ENCODE peak calls at places on chromosomes 16 and 17, in seven cellular contexts. One of them, this sample, is unnamed. For H3K4me1 and H3K27me3, the result is how much of the 10 kb centered on the place peaks cover.

GRCh38 chr16:15807603-15808009 is 49.2 kb downstream of the MYH11 start:
- DNase-seq in naive thymus-derived CD4-positive, alpha-beta T cell: no peak
- DNase-seq in IMR-90: peak
- DNase-seq in left lung: no peak
- DNase-seq in adrenal gland: no peak
- DNase-seq in astrocyte: peak
- DNase-seq in heart right ventricle: peak
- DNase-seq in this sample: no peak

GRCh38 chr16:14324581-14324980 is 253.5 kb downstream of the MRTFB start:
- DNase-seq in naive thymus-derived CD4-positive, alpha-beta T cell: no peak
- DNase-seq in adrenal gland: no peak
- DNase-seq in astrocyte: peak
- DNase-seq in IMR-90: peak
- DNase-seq in heart right ventricle: no peak
- DNase-seq in left lung: no peak
- DNase-seq in this sample: no peak

GRCh38 chr16:79169239-79169638 is 431.3 kb downstream of the MAF start:
- DNase-seq in adrenal gland: no peak
- DNase-seq in heart right ventricle: no peak
- DNase-seq in IMR-90: no peak
- DNase-seq in left lung: no peak
- DNase-seq in astrocyte: no peak
- DNase-seq in naive thymus-derived CD4-positive, alpha-beta T cell: peak
- DNase-seq in this sample: no peak

GRCh38 chr17:41655611-41656111 is 31.3 kb upstream of the KRT17 start:
- DNase-seq in naive thymus-derived CD4-positive, alpha-beta T cell: no peak
- DNase-seq in IMR-90: no peak
- DNase-seq in heart right ventricle: no peak
- DNase-seq in adrenal gland: no peak
- DNase-seq in left lung: peak
- DNase-seq in astrocyte: no peak
- DNase-seq in this sample: no peak

GRCh38 chr17:57357830-57358426 is 101.6 kb downstream of the MSI2 start:
- DNase-seq in astrocyte: no peak
- DNase-seq in naive thymus-derived CD4-positive, alpha-beta T cell: no peak
- DNase-seq in left lung: no peak
- DNase-seq in IMR-90: no peak
- DNase-seq in adrenal gland: no peak
- DNase-seq in heart right ventricle: no peak
- DNase-seq in this sample: no peak

GRCh38 chr17:34384822-34385605 is 22.0 kb upstream of the CCL1 start:
- DNase-seq in left lung: no peak
- DNase-seq in astrocyte: no peak
- DNase-seq in heart right ventricle: no peak
- DNase-seq in adrenal gland: no peak
- DNase-seq in naive thymus-derived CD4-positive, alpha-beta T cell: no peak
- DNase-seq in IMR-90: no peak
- DNase-seq in this sample: no peak

GRCh38 chr17:58153046-58153445 is 4.9 kb downstream of the OR4D1 start:
- DNase-seq in left lung: no peak
- DNase-seq in naive thymus-derived CD4-positive, alpha-beta T cell: peak
- DNase-seq in heart right ventricle: no peak
- DNase-seq in astrocyte: no peak
- DNase-seq in adrenal gland: peak
- DNase-seq in IMR-90: no peak
- DNase-seq in this sample: peak

GRCh38 chr16:47392114-47392513 is 68.7 kb downstream of the ITFG1 start:
- DNase-seq in IMR-90: no peak
- DNase-seq in heart right ventricle: no peak
- DNase-seq in astrocyte: peak
- DNase-seq in adrenal gland: no peak
- DNase-seq in left lung: no peak
- DNase-seq in naive thymus-derived CD4-positive, alpha-beta T cell: peak
- DNase-seq in this sample: no peak

GRCh38 chr17:35748323-35748960 is 4.6 kb downstream of the GAS2L2 start:
- DNase-seq in IMR-90: no peak
- DNase-seq in adrenal gland: peak
- DNase-seq in heart right ventricle: no peak
- DNase-seq in naive thymus-derived CD4-positive, alpha-beta T cell: no peak
- DNase-seq in astrocyte: no peak
- DNase-seq in left lung: no peak
- DNase-seq in this sample: no peak

GRCh38 chr17:18070861-18071340 is 16.8 kb upstream of the DRG2 start:
- DNase-seq in heart right ventricle: no peak
- DNase-seq in IMR-90: peak
- DNase-seq in naive thymus-derived CD4-positive, alpha-beta T cell: no peak
- DNase-seq in left lung: no peak
- DNase-seq in adrenal gland: no peak
- DNase-seq in astrocyte: peak
- DNase-seq in this sample: no peak

GRCh38 chr16:84879569-84880487 is 60.0 kb downstream of the CRISPLD2 start:
- DNase-seq in left lung: no peak
- DNase-seq in IMR-90: no peak
- DNase-seq in heart right ventricle: no peak
- DNase-seq in astrocyte: no peak
- DNase-seq in naive thymus-derived CD4-positive, alpha-beta T cell: no peak
- DNase-seq in adrenal gland: no peak
- DNase-seq in this sample: no peak

GRCh38 chr17:1491406-1492248 is 859 bp downstream of the MYO1C start:
- DNase-seq in IMR-90: no peak
- DNase-seq in naive thymus-derived CD4-positive, alpha-beta T cell: no peak
- DNase-seq in left lung: peak
- DNase-seq in astrocyte: no peak
- DNase-seq in heart right ventricle: peak
- DNase-seq in adrenal gland: peak
- DNase-seq in this sample: peak

GRCh38 chr16:55968221-55968620 is 93.0 kb upstream of the CES5A start:
- DNase-seq in heart right ventricle: no peak
- DNase-seq in left lung: no peak
- DNase-seq in adrenal gland: no peak
- DNase-seq in naive thymus-derived CD4-positive, alpha-beta T cell: no peak
- DNase-seq in IMR-90: no peak
- DNase-seq in astrocyte: no peak
- DNase-seq in this sample: no peak

GRCh38 chr16:23953476-23953875 is 117.7 kb downstream of the PRKCB start:
- DNase-seq in naive thymus-derived CD4-positive, alpha-beta T cell: no peak
- DNase-seq in heart right ventricle: no peak
- DNase-seq in left lung: no peak
- DNase-seq in astrocyte: no peak
- DNase-seq in adrenal gland: no peak
- DNase-seq in IMR-90: no peak
- DNase-seq in this sample: no peak

GRCh38 chr16:78479723-78480122 is 380.3 kb downstream of the WWOX start:
- DNase-seq in heart right ventricle: no peak
- DNase-seq in astrocyte: no peak
- DNase-seq in naive thymus-derived CD4-positive, alpha-beta T cell: no peak
- DNase-seq in left lung: no peak
- DNase-seq in IMR-90: no peak
- DNase-seq in adrenal gland: no peak
- DNase-seq in this sample: no peak

GRCh38 chr16:48960830-48961229 is 320.8 kb downstream of the CBLN1 start:
- DNase-seq in adrenal gland: no peak
- DNase-seq in astrocyte: no peak
- DNase-seq in left lung: no peak
- DNase-seq in naive thymus-derived CD4-positive, alpha-beta T cell: no peak
- DNase-seq in heart right ventricle: no peak
- DNase-seq in IMR-90: no peak
- DNase-seq in this sample: no peak

GRCh38 chr16:87608400-87608985 is 6.2 kb downstream of the JPH3 start:
- DNase-seq in astrocyte: peak
- DNase-seq in adrenal gland: peak
- DNase-seq in naive thymus-derived CD4-positive, alpha-beta T cell: peak
- DNase-seq in heart right ventricle: peak
- DNase-seq in left lung: no peak
- DNase-seq in IMR-90: peak
- DNase-seq in this sample: peak

GRCh38 chr16:79528281-79528680 is 72.3 kb downstream of the MAF start:
- DNase-seq in heart right ventricle: no peak
- DNase-seq in left lung: no peak
- DNase-seq in adrenal gland: no peak
- DNase-seq in IMR-90: no peak
- DNase-seq in naive thymus-derived CD4-positive, alpha-beta T cell: no peak
- DNase-seq in astrocyte: no peak
- DNase-seq in this sample: no peak

GRCh38 chr17:16361874-16362273 is 8.6 kb upstream of the CENPV start:
- DNase-seq in left lung: no peak
- DNase-seq in naive thymus-derived CD4-positive, alpha-beta T cell: no peak
- DNase-seq in adrenal gland: no peak
- DNase-seq in heart right ventricle: no peak
- DNase-seq in astrocyte: no peak
- DNase-seq in IMR-90: no peak
- DNase-seq in this sample: no peak

GRCh38 chr17:35368086-35368824 is 5.2 kb downstream of the SLFN11 start:
- DNase-seq in naive thymus-derived CD4-positive, alpha-beta T cell: peak
- DNase-seq in IMR-90: peak
- DNase-seq in heart right ventricle: peak
- DNase-seq in left lung: no peak
- DNase-seq in adrenal gland: no peak
- DNase-seq in astrocyte: no peak
- DNase-seq in this sample: peak

GRCh38 chr16:88965411-88965810 is 11.6 kb downstream of the CBFA2T3 start:
- DNase-seq in astrocyte: no peak
- DNase-seq in left lung: peak
- DNase-seq in naive thymus-derived CD4-positive, alpha-beta T cell: no peak
- DNase-seq in IMR-90: no peak
- DNase-seq in heart right ventricle: no peak
- DNase-seq in adrenal gland: no peak
- DNase-seq in this sample: no peak

GRCh38 chr16:3514621-3515020 is 13.8 kb downstream of the CLUAP1 start:
- DNase-seq in adrenal gland: no peak
- DNase-seq in astrocyte: peak
- DNase-seq in left lung: no peak
- DNase-seq in naive thymus-derived CD4-positive, alpha-beta T cell: no peak
- DNase-seq in heart right ventricle: no peak
- DNase-seq in IMR-90: peak
- DNase-seq in this sample: no peak

GRCh38 chr16:30122621-30123160 is 329 bp downstream of the MAPK3 start:
- DNase-seq in naive thymus-derived CD4-positive, alpha-beta T cell: no peak
- DNase-seq in adrenal gland: peak
- DNase-seq in left lung: no peak
- DNase-seq in IMR-90: no peak
- DNase-seq in heart right ventricle: no peak
- DNase-seq in astrocyte: no peak
- DNase-seq in this sample: peak

GRCh38 chr17:5781236-5781927 is 197.1 kb upstream of the NLRP1 start:
- DNase-seq in IMR-90: no peak
- DNase-seq in left lung: no peak
- DNase-seq in adrenal gland: no peak
- DNase-seq in heart right ventricle: no peak
- DNase-seq in astrocyte: no peak
- DNase-seq in naive thymus-derived CD4-positive, alpha-beta T cell: no peak
- DNase-seq in this sample: no peak
- H3K4me3 ChIP-seq in IMR-90: no peak
- H3K4me3 ChIP-seq in left lung: no peak
- H3K4me3 ChIP-seq in adrenal gland: no peak
- H3K4me3 ChIP-seq in heart right ventricle: no peak
- H3K4me3 ChIP-seq in astrocyte: no peak
- H3K4me3 ChIP-seq in naive thymus-derived CD4-positive, alpha-beta T cell: no peak
- H3K4me3 ChIP-seq in this sample: no peak

DNA sequence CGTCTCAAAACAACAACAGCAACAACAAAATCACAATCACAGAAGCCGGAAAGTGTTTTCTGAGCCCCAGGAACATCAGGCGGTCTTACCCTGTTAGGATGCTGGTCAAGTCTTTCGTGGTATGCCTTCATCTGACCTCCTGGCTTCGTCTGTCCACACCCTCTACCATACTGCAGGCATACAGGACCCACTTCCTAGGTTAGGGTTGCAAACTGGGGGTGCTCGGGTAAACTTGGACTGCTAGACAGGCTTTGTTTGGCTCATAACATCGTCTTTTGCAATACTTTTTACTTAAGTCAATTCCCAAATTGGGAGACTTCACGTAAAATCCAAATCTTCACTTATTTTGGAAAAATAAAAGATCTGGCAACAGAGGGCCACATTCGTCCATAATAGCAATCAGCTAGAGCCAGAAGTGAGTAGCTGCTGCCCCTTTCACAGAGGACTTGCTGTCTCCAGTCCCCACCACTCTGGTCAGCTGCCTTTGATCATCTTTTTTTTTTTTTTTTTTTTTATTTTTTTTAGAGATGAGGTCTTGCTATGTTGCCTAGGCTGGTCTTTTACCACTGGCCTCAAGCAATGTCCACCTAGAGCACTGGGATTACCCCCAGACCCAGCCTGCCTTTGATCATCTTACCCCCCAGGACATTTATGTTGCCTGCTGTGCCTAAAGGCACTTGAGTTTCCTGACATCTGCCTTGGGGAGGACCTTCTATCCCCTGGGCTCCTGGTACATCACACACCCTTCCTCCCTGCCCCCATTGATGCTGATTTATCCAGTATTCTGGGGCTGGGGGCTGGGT is 30.1 kb downstream of the CHD9 start:
- DNase-seq in adrenal gland: no peak
- DNase-seq in IMR-90: no peak
- DNase-seq in naive thymus-derived CD4-positive, alpha-beta T cell: no peak
- DNase-seq in left lung: no peak
- DNase-seq in astrocyte: no peak
- DNase-seq in heart right ventricle: no peak
- DNase-seq in this sample: no peak
- H3K4me1 ChIP-seq in adrenal gland: half or more
- H3K4me1 ChIP-seq in IMR-90: under half
- H3K4me1 ChIP-seq in naive thymus-derived CD4-positive, alpha-beta T cell: under half
- H3K4me1 ChIP-seq in left lung: under half
- H3K4me1 ChIP-seq in astrocyte: under half
- H3K4me1 ChIP-seq in heart right ventricle: under half
- H3K4me1 ChIP-seq in this sample: under half

GRCh38 chr17:13120864-13121263 is 103.0 kb upstream of the ELAC2 start:
- DNase-seq in left lung: no peak
- DNase-seq in heart right ventricle: no peak
- DNase-seq in IMR-90: no peak
- DNase-seq in naive thymus-derived CD4-positive, alpha-beta T cell: no peak
- DNase-seq in adrenal gland: no peak
- DNase-seq in astrocyte: no peak
- DNase-seq in this sample: no peak
- H3K27me3 ChIP-seq in left lung: under half
- H3K27me3 ChIP-seq in heart right ventricle: under half
- H3K27me3 ChIP-seq in IMR-90: under half
- H3K27me3 ChIP-seq in naive thymus-derived CD4-positive, alpha-beta T cell: under half
- H3K27me3 ChIP-seq in adrenal gland: under half
- H3K27me3 ChIP-seq in astrocyte: under half
- H3K27me3 ChIP-seq in this sample: under half

GRCh38 chr17:43905985-43906852 is 1.1 kb downstream of the MPP2 start:
- DNase-seq in left lung: no peak
- DNase-seq in IMR-90: peak
- DNase-seq in heart right ventricle: peak
- DNase-seq in adrenal gland: peak
- DNase-seq in astrocyte: peak
- DNase-seq in naive thymus-derived CD4-positive, alpha-beta T cell: peak
- DNase-seq in this sample: peak
- H3K4me3 ChIP-seq in left lung: peak
- H3K4me3 ChIP-seq in IMR-90: peak
- H3K4me3 ChIP-seq in heart right ventricle: peak
- H3K4me3 ChIP-seq in adrenal gland: no peak
- H3K4me3 ChIP-seq in astrocyte: peak
- H3K4me3 ChIP-seq in naive thymus-derived CD4-positive, alpha-beta T cell: peak
- H3K4me3 ChIP-seq in this sample: peak

GRCh38 chr17:39677072-39677471 is 8.8 kb downstream of the PNMT start:
- DNase-seq in naive thymus-derived CD4-positive, alpha-beta T cell: no peak
- DNase-seq in adrenal gland: no peak
- DNase-seq in IMR-90: no peak
- DNase-seq in left lung: peak
- DNase-seq in astrocyte: no peak
- DNase-seq in heart right ventricle: no peak
- DNase-seq in this sample: no peak
- H3K4me1 ChIP-seq in naive thymus-derived CD4-positive, alpha-beta T cell: under half
- H3K4me1 ChIP-seq in adrenal gland: under half
- H3K4me1 ChIP-seq in IMR-90: under half
- H3K4me1 ChIP-seq in left lung: under half
- H3K4me1 ChIP-seq in astrocyte: under half
- H3K4me1 ChIP-seq in heart right ventricle: under half
- H3K4me1 ChIP-seq in this sample: half or more

This sample was measured in CD8-positive, alpha-beta memory T cell.